ENCODE peak calls at places on chromosomes 12 and 14, in five cellular contexts. C is HepG2, N is A549, W is transverse colon, P is K562. L is an unnamed sample.
A peak's percentile ranks its signal among the peaks of the same experiment; 100 is the strongest.

GRCh38 chr12:125143491-125143890 is 78.3 kb downstream of the AACS start:
- DNase-seq in C (no peak), W (peak; percentile 66), N (no peak), P (no peak), L (no peak)

GRCh38 chr14:94392510-94392935 is 4.1 kb upstream of the SERPINA1 start:
- DNase-seq in C (peak; percentile 59), W (no peak), P (no peak), N (no peak), L (no peak)

GRCh38 chr12:56987011-56987410 is 19.3 kb downstream of the ZBTB39 start:
- DNase-seq in P (peak; percentile 1), N (no peak), W (no peak), C (no peak), L (no peak)

GRCh38 chr12:56947633-56948535 is 9.5 kb downstream of the RDH16 start:
- DNase-seq in N (peak; percentile 34), W (no peak), P (no peak), C (peak; percentile 39), L (no peak)

GRCh38 chr12:52014567-52015392 is 8.0 kb downstream of the TAMALIN start:
- DNase-seq in N (no peak), W (no peak), C (no peak), P (no peak), L (no peak)

GRCh38 chr14:61470261-61470953 is 149.0 kb downstream of the PRKCH start:
- DNase-seq in W (no peak), N (no peak), P (no peak), C (no peak), L (no peak)

GRCh38 chr12:84955298-84955697 is 42.7 kb upstream of the SLC6A15 start:
- DNase-seq in P (no peak), N (no peak), W (no peak), C (no peak), L (no peak)

GRCh38 chr12:69278814-69279782 is 39.7 kb downstream of the CPSF6 start:
- DNase-seq in W (no peak), N (no peak), C (no peak), P (no peak), L (no peak)

GRCh38 chr14:104183796-104184195 is 45.4 kb downstream of the KIF26A start:
- DNase-seq in W (no peak), N (no peak), P (no peak), C (no peak), L (no peak)

GRCh38 chr14:104601786-104602185 is 2.8 kb downstream of the TMEM179 start:
- DNase-seq in P (no peak), C (no peak), N (no peak), W (no peak), L (no peak)

GRCh38 chr14:59249029-59249428 is 60.6 kb downstream of the DAAM1 start:
- DNase-seq in C (no peak), P (no peak), W (no peak), N (no peak), L (no peak)

GRCh38 chr14:37197421-37198272 is at the start of gene MIPOL1:
- DNase-seq in C (peak; percentile 79), P (peak; percentile 84), N (peak; percentile 76), W (peak; percentile 85), L (peak; percentile 87)

GRCh38 chr12:59444932-59445331 is 150.9 kb upstream of the SLC16A7 start:
- DNase-seq in P (no peak), N (no peak), C (no peak), W (no peak), L (no peak)

GRCh38 chr12:21980544-21980943 is 39.3 kb upstream of the ABCC9 start:
- DNase-seq in C (no peak), P (no peak), W (no peak), N (no peak), L (no peak)

GRCh38 chr12:116384629-116385485 is 107.4 kb upstream of the MED13L start:
- DNase-seq in W (no peak), N (no peak), C (no peak), P (peak; percentile 31), L (no peak)

GRCh38 chr12:105474672-105475071 is 144.2 kb downstream of the C12orf75 start:
- DNase-seq in N (no peak), P (no peak), W (no peak), C (no peak), L (no peak)

GRCh38 chr14:104554088-104554607 is 25.4 kb upstream of the C14orf180 start:
- DNase-seq in P (no peak), C (no peak), N (no peak), W (no peak), L (peak; percentile 10)

GRCh38 chr12:38892090-38892786 is 13.2 kb downstream of the CPNE8 start:
- DNase-seq in C (peak; percentile 92), P (no peak), W (peak; percentile 67), N (peak; percentile 54), L (no peak)

GRCh38 chr12:76091245-76091757 is 6.8 kb upstream of the NAP1L1 start:
- DNase-seq in W (no peak), C (no peak), N (no peak), P (no peak), L (no peak)

GRCh38 chr12:54039417-54040147 is 6.7 kb downstream of the HOXC5 start:
- DNase-seq in P (no peak), C (no peak), W (no peak), N (no peak), L (peak; percentile 79)

GRCh38 chr12:62891805-62892549 is 43.0 kb downstream of the PPM1H start:
- DNase-seq in W (no peak), N (no peak), P (peak; percentile 20), C (peak; percentile 97), L (no peak)

GRCh38 chr12:1922075-1922709 is 3.7 kb upstream of the CACNA2D4 start:
- DNase-seq in C (no peak), W (peak; percentile 52), P (no peak), N (no peak), L (peak; percentile 4)
- TF ChIP-seq CTCF in C (no peak), W (no peak), P (no peak), N (no peak), L (no peak)

DNA sequence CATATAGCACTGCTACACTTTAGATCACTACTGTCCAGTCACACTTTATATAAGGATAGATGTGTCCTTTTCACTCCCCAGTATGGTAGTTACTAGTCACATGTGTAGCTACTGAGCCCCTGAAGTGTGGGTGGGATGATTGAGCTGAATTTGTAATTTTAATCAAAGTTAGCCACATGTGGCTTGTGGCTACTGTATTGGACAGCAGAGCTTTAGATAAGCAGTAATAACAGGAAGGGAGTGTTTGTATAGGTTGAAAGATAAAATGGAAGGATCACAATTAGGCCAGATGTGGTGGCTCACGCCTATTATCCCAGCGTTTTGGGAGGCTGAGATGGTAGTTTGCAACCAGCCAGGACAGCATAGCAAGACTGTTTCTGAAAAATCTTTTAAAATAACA is 23.5 kb downstream of the NAA30 start:
- DNase-seq in N (no peak), W (no peak), P (no peak), C (no peak), L (no peak)
- TF ChIP-seq EP300 in N (no peak), W (no peak), P (no peak), C (no peak), L (no peak)

GRCh38 chr12:114671664-114672476 is 12.1 kb downstream of the TBX3 start:
- DNase-seq in C (no peak), W (no peak), N (no peak), P (no peak), L (peak; percentile 53)
- TF ChIP-seq POLR2A in C (no peak), W (no peak), N (no peak), P (no peak), L (no peak)

GRCh38 chr14:55749946-55750345 is 169.9 kb downstream of the KTN1 start:
- DNase-seq in C (no peak), W (no peak), N (no peak), P (no peak), L (no peak)
- TF ChIP-seq CTCF in C (peak; percentile 3), W (no peak), N (no peak), P (no peak), L (no peak)

DNA sequence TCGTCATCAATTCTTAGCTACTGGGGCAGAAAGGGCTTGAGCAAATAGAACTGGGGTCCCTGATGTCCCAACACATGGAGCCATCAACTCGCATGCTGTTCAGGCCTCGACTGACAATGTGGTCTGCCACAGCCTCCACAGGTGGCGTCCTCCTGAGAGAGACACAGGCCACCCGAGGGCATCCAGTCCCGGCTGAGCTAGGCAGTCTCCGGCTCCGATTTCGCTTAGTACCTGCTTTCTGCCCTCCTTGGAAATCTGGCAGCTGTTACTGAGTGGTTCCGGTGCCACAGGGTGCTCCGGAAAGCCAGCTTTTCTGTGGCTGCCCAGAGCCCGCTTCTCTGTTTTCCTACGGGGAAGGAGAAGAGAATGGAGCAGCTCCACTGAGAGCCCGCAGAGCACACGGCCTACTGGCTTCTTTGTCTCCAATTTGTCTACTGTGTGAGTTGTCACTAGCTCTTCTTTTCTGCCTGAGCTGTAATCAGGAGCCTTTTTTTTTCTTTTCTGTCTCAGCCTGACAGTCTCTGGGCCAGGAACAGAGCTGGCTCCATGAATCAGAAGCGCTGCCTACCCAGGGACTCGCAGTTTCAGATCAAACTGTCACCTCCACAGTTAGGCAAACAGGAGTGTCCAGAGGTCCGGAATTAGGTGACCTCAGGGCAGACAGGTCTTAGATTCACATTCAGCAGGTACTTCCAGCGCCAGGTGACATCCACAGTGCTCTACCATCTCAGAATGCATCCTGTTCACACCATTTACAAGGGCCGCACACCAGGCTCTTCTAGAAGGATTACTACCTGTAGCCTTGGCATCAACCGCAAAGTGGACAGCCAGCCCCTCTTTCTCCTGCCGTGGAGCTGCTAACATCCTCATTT is 73.3 kb downstream of the MOK start:
- DNase-seq in W (no peak), N (no peak), P (no peak), C (no peak), L (no peak)
- TF ChIP-seq EP300 in W (no peak), N (no peak), P (no peak), C (no peak), L (no peak)

GRCh38 chr12:103913100-103913499 is 17.1 kb upstream of the HSP90B1 start:
- DNase-seq in W (no peak), N (no peak), P (peak; percentile 19), C (no peak), L (no peak)

GRCh38 chr12:103908877-103909276 is 21.3 kb upstream of the HSP90B1 start:
- DNase-seq in P (no peak), C (no peak), N (no peak), W (no peak), L (no peak)

GRCh38 chr12:103912069-103912468 is 18.1 kb upstream of the HSP90B1 start:
- DNase-seq in P (no peak), W (no peak), N (no peak), C (no peak), L (no peak)

GRCh38 chr12:103908246-103908541 is 22.0 kb upstream of the HSP90B1 start:
- DNase-seq in P (no peak), N (no peak), C (no peak), W (no peak), L (no peak)

DNA sequence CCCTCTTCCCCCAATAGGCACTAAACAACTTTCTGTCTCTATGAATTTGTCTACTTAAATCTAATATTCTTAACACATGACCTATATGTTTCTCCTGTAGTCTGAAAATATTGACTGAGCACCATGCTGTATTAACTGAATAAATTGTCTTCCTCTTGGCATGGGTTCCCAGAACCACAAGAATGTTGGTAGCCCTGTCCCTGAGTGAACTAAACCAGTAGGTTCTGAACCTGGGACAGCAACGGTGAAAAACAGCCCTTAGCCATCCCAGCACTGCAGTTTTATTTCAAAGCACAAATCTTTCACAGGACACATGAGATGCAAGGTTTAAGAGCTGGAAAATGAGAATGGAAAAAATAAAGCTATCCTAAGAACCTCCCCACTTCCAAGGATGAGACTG is 20.4 kb upstream of the HSP90B1 start:
- DNase-seq in P (no peak), N (no peak), C (no peak), W (no peak), L (no peak)
- TF ChIP-seq POLR2A in P (no peak), N (no peak), C (no peak), W (no peak), L (no peak)